ENCODE peak calls at places on chromosome 15, in eight cellular contexts. One of them, this sample, is unnamed.

GRCh38 chr15:49242820-49243219 is 72.8 kb downstream of the GALK2 start:
- DNase-seq in heart right ventricle: no peak
- DNase-seq in OCI-LY7: no peak
- DNase-seq in iPS DF 6.9: no peak
- DNase-seq in left ventricle myocardium inferior: no peak
- DNase-seq in fibroblast of lung: peak
- DNase-seq in Peyer's patch: no peak
- DNase-seq in substantia nigra: no peak
- DNase-seq in this sample: no peak

GRCh38 chr15:86743283-86743903 is 663.7 kb downstream of the AGBL1 start:
- DNase-seq in iPS DF 6.9: peak
- DNase-seq in heart right ventricle: peak
- DNase-seq in fibroblast of lung: peak
- DNase-seq in Peyer's patch: peak
- DNase-seq in OCI-LY7: peak
- DNase-seq in substantia nigra: no peak
- DNase-seq in left ventricle myocardium inferior: peak
- DNase-seq in this sample: peak

GRCh38 chr15:77784361-77785292 is 151.9 kb upstream of the LINGO1 start:
- DNase-seq in left ventricle myocardium inferior: no peak
- DNase-seq in fibroblast of lung: no peak
- DNase-seq in iPS DF 6.9: peak
- DNase-seq in heart right ventricle: no peak
- DNase-seq in substantia nigra: no peak
- DNase-seq in Peyer's patch: no peak
- DNase-seq in OCI-LY7: peak
- DNase-seq in this sample: no peak

GRCh38 chr15:62618432-62618831 is 424.1 kb upstream of the TPM1 start:
- DNase-seq in substantia nigra: no peak
- DNase-seq in fibroblast of lung: peak
- DNase-seq in heart right ventricle: no peak
- DNase-seq in left ventricle myocardium inferior: no peak
- DNase-seq in Peyer's patch: no peak
- DNase-seq in OCI-LY7: no peak
- DNase-seq in iPS DF 6.9: no peak
- DNase-seq in this sample: no peak

GRCh38 chr15:22895465-22896190 is 57.2 kb downstream of the NIPA2 start:
- DNase-seq in left ventricle myocardium inferior: no peak
- DNase-seq in substantia nigra: no peak
- DNase-seq in iPS DF 6.9: no peak
- DNase-seq in heart right ventricle: no peak
- DNase-seq in fibroblast of lung: peak
- DNase-seq in OCI-LY7: no peak
- DNase-seq in Peyer's patch: no peak
- DNase-seq in this sample: no peak

GRCh38 chr15:67543348-67543718 is 830 bp downstream of the MAP2K5 start:
- DNase-seq in substantia nigra: no peak
- DNase-seq in fibroblast of lung: peak
- DNase-seq in heart right ventricle: no peak
- DNase-seq in left ventricle myocardium inferior: no peak
- DNase-seq in Peyer's patch: peak
- DNase-seq in OCI-LY7: no peak
- DNase-seq in iPS DF 6.9: no peak
- DNase-seq in this sample: no peak

GRCh38 chr15:59169337-59169736 is 37.3 kb upstream of the LDHAL6B start:
- DNase-seq in heart right ventricle: no peak
- DNase-seq in iPS DF 6.9: no peak
- DNase-seq in fibroblast of lung: peak
- DNase-seq in Peyer's patch: no peak
- DNase-seq in OCI-LY7: no peak
- DNase-seq in substantia nigra: no peak
- DNase-seq in left ventricle myocardium inferior: no peak
- DNase-seq in this sample: no peak

GRCh38 chr15:50241684-50242450 is 23.7 kb downstream of the HDC start:
- DNase-seq in fibroblast of lung: peak
- DNase-seq in left ventricle myocardium inferior: no peak
- DNase-seq in OCI-LY7: no peak
- DNase-seq in substantia nigra: no peak
- DNase-seq in Peyer's patch: no peak
- DNase-seq in heart right ventricle: no peak
- DNase-seq in iPS DF 6.9: no peak
- DNase-seq in this sample: no peak

GRCh38 chr15:29668120-29668602 is 154.1 kb downstream of the TJP1 start:
- DNase-seq in substantia nigra: peak
- DNase-seq in left ventricle myocardium inferior: no peak
- DNase-seq in iPS DF 6.9: peak
- DNase-seq in heart right ventricle: peak
- DNase-seq in OCI-LY7: peak
- DNase-seq in fibroblast of lung: peak
- DNase-seq in Peyer's patch: no peak
- DNase-seq in this sample: no peak

GRCh38 chr15:88894819-88895767 is at the start of gene HAPLN3:
- DNase-seq in fibroblast of lung: peak
- DNase-seq in OCI-LY7: no peak
- DNase-seq in left ventricle myocardium inferior: no peak
- DNase-seq in substantia nigra: no peak
- DNase-seq in Peyer's patch: peak
- DNase-seq in heart right ventricle: peak
- DNase-seq in iPS DF 6.9: no peak
- DNase-seq in this sample: peak

GRCh38 chr15:63856711-63857458 is 23.1 kb upstream of the HERC1 start:
- DNase-seq in OCI-LY7: no peak
- DNase-seq in left ventricle myocardium inferior: no peak
- DNase-seq in fibroblast of lung: peak
- DNase-seq in substantia nigra: no peak
- DNase-seq in iPS DF 6.9: no peak
- DNase-seq in heart right ventricle: no peak
- DNase-seq in Peyer's patch: no peak
- DNase-seq in this sample: no peak

GRCh38 chr15:80439140-80439539 is 35.0 kb downstream of the ARNT2 start:
- DNase-seq in iPS DF 6.9: no peak
- DNase-seq in left ventricle myocardium inferior: no peak
- DNase-seq in Peyer's patch: no peak
- DNase-seq in fibroblast of lung: no peak
- DNase-seq in OCI-LY7: no peak
- DNase-seq in substantia nigra: no peak
- DNase-seq in heart right ventricle: no peak
- DNase-seq in this sample: no peak

GRCh38 chr15:72375501-72375845 is 341 bp downstream of the HEXA start:
- DNase-seq in left ventricle myocardium inferior: peak
- DNase-seq in substantia nigra: no peak
- DNase-seq in Peyer's patch: no peak
- DNase-seq in heart right ventricle: no peak
- DNase-seq in fibroblast of lung: no peak
- DNase-seq in iPS DF 6.9: no peak
- DNase-seq in OCI-LY7: no peak
- DNase-seq in this sample: no peak

GRCh38 chr15:76177491-76178040 is 117.8 kb downstream of the TMEM266 start:
- DNase-seq in substantia nigra: no peak
- DNase-seq in heart right ventricle: peak
- DNase-seq in OCI-LY7: no peak
- DNase-seq in left ventricle myocardium inferior: peak
- DNase-seq in iPS DF 6.9: no peak
- DNase-seq in Peyer's patch: no peak
- DNase-seq in fibroblast of lung: peak
- DNase-seq in this sample: no peak

GRCh38 chr15:101006931-101007687 is 88.0 kb downstream of the LRRK1 start:
- DNase-seq in left ventricle myocardium inferior: peak
- DNase-seq in OCI-LY7: peak
- DNase-seq in fibroblast of lung: peak
- DNase-seq in substantia nigra: no peak
- DNase-seq in iPS DF 6.9: peak
- DNase-seq in Peyer's patch: peak
- DNase-seq in heart right ventricle: peak
- DNase-seq in this sample: peak

GRCh38 chr15:47715402-47715801 is 1.9 kb upstream of the SEMA6D start:
- DNase-seq in heart right ventricle: no peak
- DNase-seq in substantia nigra: no peak
- DNase-seq in left ventricle myocardium inferior: no peak
- DNase-seq in iPS DF 6.9: no peak
- DNase-seq in Peyer's patch: no peak
- DNase-seq in fibroblast of lung: no peak
- DNase-seq in OCI-LY7: no peak
- DNase-seq in this sample: no peak
- H3K27ac ChIP-seq in heart right ventricle: no peak
- H3K27ac ChIP-seq in substantia nigra: peak
- H3K27ac ChIP-seq in left ventricle myocardium inferior: no peak
- H3K27ac ChIP-seq in iPS DF 6.9: no peak
- H3K27ac ChIP-seq in Peyer's patch: no peak
- H3K27ac ChIP-seq in fibroblast of lung: no peak
- H3K27ac ChIP-seq in OCI-LY7: no peak
- H3K27ac ChIP-seq in this sample: no peak

DNA sequence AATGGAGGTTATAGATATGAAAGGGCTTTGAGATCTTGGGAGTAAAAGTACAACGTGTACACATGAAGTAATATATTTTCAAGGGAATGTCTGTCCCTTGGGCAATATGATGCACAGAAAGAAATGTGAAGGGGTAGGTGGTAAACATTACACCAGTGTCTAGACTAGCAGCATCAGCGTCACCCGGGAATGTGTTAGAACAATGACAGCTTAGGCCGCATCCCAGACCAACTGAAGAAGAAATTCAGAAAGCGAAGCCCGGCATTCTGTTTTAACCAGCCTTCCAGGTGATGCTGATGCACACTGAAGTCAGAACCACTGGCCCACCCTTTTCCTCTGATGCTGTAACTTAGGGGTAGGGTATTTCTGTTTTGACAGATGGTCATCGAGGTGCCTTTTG is 6.3 kb downstream of the INAFM2 start:
- DNase-seq in substantia nigra: no peak
- DNase-seq in heart right ventricle: no peak
- DNase-seq in fibroblast of lung: no peak
- DNase-seq in Peyer's patch: no peak
- DNase-seq in left ventricle myocardium inferior: no peak
- DNase-seq in iPS DF 6.9: no peak
- DNase-seq in OCI-LY7: no peak
- DNase-seq in this sample: no peak
- H3K27ac ChIP-seq in substantia nigra: peak
- H3K27ac ChIP-seq in heart right ventricle: peak
- H3K27ac ChIP-seq in fibroblast of lung: no peak
- H3K27ac ChIP-seq in Peyer's patch: no peak
- H3K27ac ChIP-seq in left ventricle myocardium inferior: peak
- H3K27ac ChIP-seq in iPS DF 6.9: no peak
- H3K27ac ChIP-seq in OCI-LY7: no peak
- H3K27ac ChIP-seq in this sample: no peak

GRCh38 chr15:42707873-42708544 is 28.9 kb downstream of the CDAN1 start:
- DNase-seq in OCI-LY7: no peak
- DNase-seq in substantia nigra: no peak
- DNase-seq in iPS DF 6.9: no peak
- DNase-seq in left ventricle myocardium inferior: no peak
- DNase-seq in heart right ventricle: no peak
- DNase-seq in Peyer's patch: no peak
- DNase-seq in fibroblast of lung: no peak
- DNase-seq in this sample: no peak
- H3K27ac ChIP-seq in OCI-LY7: no peak
- H3K27ac ChIP-seq in substantia nigra: no peak
- H3K27ac ChIP-seq in iPS DF 6.9: no peak
- H3K27ac ChIP-seq in left ventricle myocardium inferior: no peak
- H3K27ac ChIP-seq in heart right ventricle: no peak
- H3K27ac ChIP-seq in Peyer's patch: no peak
- H3K27ac ChIP-seq in fibroblast of lung: no peak
- H3K27ac ChIP-seq in this sample: no peak

GRCh38 chr15:74870496-74871213 is 2.5 kb downstream of the SCAMP2 start:
- DNase-seq in OCI-LY7: no peak
- DNase-seq in fibroblast of lung: no peak
- DNase-seq in substantia nigra: no peak
- DNase-seq in left ventricle myocardium inferior: no peak
- DNase-seq in iPS DF 6.9: no peak
- DNase-seq in heart right ventricle: no peak
- DNase-seq in Peyer's patch: no peak
- DNase-seq in this sample: no peak
- H3K27ac ChIP-seq in OCI-LY7: peak
- H3K27ac ChIP-seq in fibroblast of lung: no peak
- H3K27ac ChIP-seq in substantia nigra: peak
- H3K27ac ChIP-seq in left ventricle myocardium inferior: peak
- H3K27ac ChIP-seq in iPS DF 6.9: no peak
- H3K27ac ChIP-seq in heart right ventricle: peak
- H3K27ac ChIP-seq in Peyer's patch: peak
- H3K27ac ChIP-seq in this sample: peak

GRCh38 chr15:40095381-40096093 is 13.1 kb downstream of the BMF start:
- DNase-seq in OCI-LY7: no peak
- DNase-seq in Peyer's patch: no peak
- DNase-seq in heart right ventricle: no peak
- DNase-seq in fibroblast of lung: no peak
- DNase-seq in substantia nigra: no peak
- DNase-seq in left ventricle myocardium inferior: no peak
- DNase-seq in iPS DF 6.9: no peak
- DNase-seq in this sample: no peak

GRCh38 chr15:40097968-40098476 is 10.7 kb downstream of the BMF start:
- DNase-seq in substantia nigra: no peak
- DNase-seq in iPS DF 6.9: no peak
- DNase-seq in Peyer's patch: peak
- DNase-seq in left ventricle myocardium inferior: peak
- DNase-seq in heart right ventricle: peak
- DNase-seq in fibroblast of lung: no peak
- DNase-seq in OCI-LY7: peak
- DNase-seq in this sample: no peak

GRCh38 chr15:40098489-40099261 is 10.0 kb downstream of the BMF start:
- DNase-seq in heart right ventricle: peak
- DNase-seq in left ventricle myocardium inferior: peak
- DNase-seq in iPS DF 6.9: no peak
- DNase-seq in OCI-LY7: peak
- DNase-seq in substantia nigra: no peak
- DNase-seq in Peyer's patch: peak
- DNase-seq in fibroblast of lung: peak
- DNase-seq in this sample: no peak

GRCh38 chr15:40096094-40096876 is 12.4 kb downstream of the BMF start:
- DNase-seq in substantia nigra: no peak
- DNase-seq in Peyer's patch: no peak
- DNase-seq in heart right ventricle: no peak
- DNase-seq in fibroblast of lung: no peak
- DNase-seq in iPS DF 6.9: no peak
- DNase-seq in OCI-LY7: peak
- DNase-seq in left ventricle myocardium inferior: no peak
- DNase-seq in this sample: no peak

GRCh38 chr15:40097096-40097967 is 11.3 kb downstream of the BMF start:
- DNase-seq in iPS DF 6.9: no peak
- DNase-seq in OCI-LY7: no peak
- DNase-seq in fibroblast of lung: no peak
- DNase-seq in substantia nigra: no peak
- DNase-seq in left ventricle myocardium inferior: no peak
- DNase-seq in heart right ventricle: no peak
- DNase-seq in Peyer's patch: no peak
- DNase-seq in this sample: no peak
- H3K27ac ChIP-seq in iPS DF 6.9: no peak
- H3K27ac ChIP-seq in OCI-LY7: peak
- H3K27ac ChIP-seq in fibroblast of lung: peak
- H3K27ac ChIP-seq in substantia nigra: no peak
- H3K27ac ChIP-seq in left ventricle myocardium inferior: peak
- H3K27ac ChIP-seq in heart right ventricle: peak
- H3K27ac ChIP-seq in Peyer's patch: peak
- H3K27ac ChIP-seq in this sample: no peak

This sample was measured in CD4-positive, CD25-positive, alpha-beta regulatory T cell.